ENCODE peak calls at places on chromosomes 7 and 10, in nine cellular contexts. V is AG10803, E is GM10248, J is fibroblast of lung, I is fibroblast of mammary gland, O is endothelial cell of umbilical vein, P is psoas muscle, S is lower leg skin, G is prostate gland. K is an unnamed sample.

GRCh38 chr7:98568891-98569290 is 48.2 kb upstream of the NPTX2 start:
- DNase-seq in V (no peak), E (no peak), J (no peak), I (no peak), O (no peak), P (no peak), S (no peak), G (no peak), K (no peak)

GRCh38 chr7:100372256-100372655 is 1.0 kb upstream of the PILRA start:
- DNase-seq in V (peak), E (no peak), J (peak), I (peak), O (no peak), P (peak), S (no peak), G (no peak), K (peak)

GRCh38 chr10:4947635-4948596 is 15.3 kb upstream of the AKR1C1 start:
- DNase-seq in V (peak), E (no peak), J (peak), I (peak), O (peak), P (no peak), S (peak), G (peak), K (no peak)

GRCh38 chr7:31315758-31316157 is 24.8 kb downstream of the NEUROD6 start:
- DNase-seq in V (no peak), E (no peak), J (no peak), I (no peak), O (no peak), P (no peak), S (no peak), G (no peak), K (no peak)

GRCh38 chr7:27112960-27113949 is 10.8 kb upstream of the HOXA2 start:
- DNase-seq in V (no peak), E (no peak), J (peak), I (peak), O (peak), P (peak), S (no peak), G (peak), K (no peak)

GRCh38 chr7:98418636-98419315 is 17.9 kb upstream of the BAIAP2L1 start:
- DNase-seq in V (peak), E (no peak), J (peak), I (peak), O (peak), P (no peak), S (no peak), G (no peak), K (peak)

GRCh38 chr7:31120800-31121513 is 68.8 kb downstream of the ADCYAP1R1 start:
- DNase-seq in V (no peak), E (no peak), J (no peak), I (no peak), O (no peak), P (no peak), S (no peak), G (peak), K (no peak)

GRCh38 chr7:99531354-99531765 is 20.6 kb downstream of the FAM200A start:
- DNase-seq in V (no peak), E (no peak), J (peak), I (peak), O (no peak), P (no peak), S (no peak), G (no peak), K (no peak)

GRCh38 chr7:157501576-157501975 is 164.8 kb downstream of the DNAJB6 start:
- DNase-seq in V (no peak), E (no peak), J (no peak), I (no peak), O (no peak), P (peak), S (no peak), G (no peak), K (no peak)

GRCh38 chr10:7608001-7608400 is 58.8 kb downstream of the ITIH5 start:
- DNase-seq in V (no peak), E (no peak), J (no peak), I (no peak), O (no peak), P (no peak), S (no peak), G (no peak), K (no peak)

GRCh38 chr7:27605689-27606269 is 56.9 kb downstream of the HIBADH start:
- DNase-seq in V (peak), E (no peak), J (peak), I (peak), O (peak), P (no peak), S (no peak), G (no peak), K (peak)

GRCh38 chr10:88070080-88070880 is 206.9 kb downstream of the PTEN start:
- DNase-seq in V (no peak), E (peak), J (no peak), I (peak), O (no peak), P (no peak), S (no peak), G (no peak), K (no peak)

GRCh38 chr10:103491729-103492364 is 1.7 kb upstream of the NEURL1 start:
- DNase-seq in V (peak), E (no peak), J (peak), I (peak), O (peak), P (peak), S (no peak), G (no peak), K (no peak)

GRCh38 chr7:135508853-135509588 is 881 bp downstream of the CNOT4 start:
- DNase-seq in V (no peak), E (peak), J (peak), I (peak), O (peak), P (no peak), S (no peak), G (peak), K (peak)

GRCh38 chr10:44949915-44950314 is 9.7 kb upstream of the RASSF4 start:
- DNase-seq in V (no peak), E (no peak), J (no peak), I (no peak), O (no peak), P (no peak), S (no peak), G (no peak), K (no peak)

GRCh38 chr10:97584798-97585438 is 729 bp downstream of the HOGA1 start:
- DNase-seq in V (no peak), E (no peak), J (no peak), I (no peak), O (no peak), P (peak), S (no peak), G (no peak), K (no peak)

GRCh38 chr7:28152594-28152993 is 28.0 kb downstream of the JAZF1 start:
- DNase-seq in V (no peak), E (no peak), J (no peak), I (no peak), O (no peak), P (no peak), S (no peak), G (no peak), K (no peak)

GRCh38 chr7:70556761-70557160 is 575.2 kb upstream of the GALNT17 start:
- DNase-seq in V (no peak), E (no peak), J (no peak), I (no peak), O (no peak), P (no peak), S (no peak), G (no peak), K (no peak)

GRCh38 chr7:70723339-70723738 is 408.6 kb upstream of the GALNT17 start:
- DNase-seq in V (no peak), E (no peak), J (no peak), I (no peak), O (no peak), P (no peak), S (no peak), G (no peak), K (no peak)

GRCh38 chr10:16893664-16894063 is 76.4 kb upstream of the RSU1 start:
- DNase-seq in V (no peak), E (no peak), J (no peak), I (no peak), O (no peak), P (no peak), S (no peak), G (no peak), K (no peak)

GRCh38 chr7:133484135-133484534 is 231.3 kb downstream of the EXOC4 start:
- DNase-seq in V (no peak), E (no peak), J (no peak), I (no peak), O (no peak), P (no peak), S (no peak), G (no peak), K (peak)

GRCh38 chr10:11796439-11796838 is 26.7 kb upstream of the PROSER2 start:
- DNase-seq in V (no peak), E (no peak), J (no peak), I (no peak), O (no peak), P (no peak), S (no peak), G (no peak), K (no peak)
- TF ChIP-seq CTCF in V (no peak), E (no peak), J (no peak), I (no peak), O (no peak), P (no peak), S (no peak), G (no peak), K (no peak)

DNA sequence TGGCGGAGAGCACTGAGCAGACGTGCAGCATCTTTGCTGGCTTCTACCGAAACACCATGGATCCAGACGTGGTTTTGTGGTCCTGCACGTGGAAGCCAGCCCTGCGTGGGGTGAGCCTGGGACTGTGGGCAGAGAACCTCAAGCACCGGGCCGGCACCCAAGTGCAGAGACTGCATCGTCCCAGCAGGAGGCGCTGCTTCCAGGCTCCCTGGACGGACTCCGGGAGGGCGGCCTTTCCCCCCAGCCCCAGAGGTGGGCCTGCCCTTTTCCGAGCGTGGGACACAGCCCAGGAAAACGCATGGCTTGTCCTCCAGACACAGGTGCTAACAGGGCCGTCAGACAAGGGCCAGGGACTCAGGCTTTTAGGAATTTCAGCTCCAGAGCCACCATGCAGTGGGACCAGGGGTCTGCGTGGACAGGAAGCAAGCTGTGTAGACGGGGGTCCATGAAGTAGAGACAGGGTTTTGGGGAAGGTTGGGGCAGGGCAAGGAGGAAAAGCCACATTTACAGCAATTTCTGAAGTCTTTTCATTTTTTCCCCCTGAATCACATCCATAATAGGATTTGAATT is 303.9 kb downstream of the WDR37 start:
- DNase-seq in V (no peak), E (no peak), J (no peak), I (no peak), O (no peak), P (no peak), S (no peak), G (no peak), K (no peak)
- TF ChIP-seq CTCF in V (no peak), E (peak), J (no peak), I (no peak), O (no peak), P (no peak), S (no peak), G (no peak), K (no peak)

GRCh38 chr7:36266683-36267082 is 113.6 kb downstream of the EEPD1 start:
- DNase-seq in V (no peak), E (no peak), J (no peak), I (no peak), O (no peak), P (no peak), S (no peak), G (no peak), K (no peak)

GRCh38 chr7:36266201-36266600 is 113.1 kb downstream of the EEPD1 start:
- DNase-seq in V (no peak), E (no peak), J (no peak), I (no peak), O (no peak), P (no peak), S (no peak), G (no peak), K (no peak)

GRCh38 chr7:36264123-36264916 is 111.3 kb downstream of the EEPD1 start:
- DNase-seq in V (peak), E (no peak), J (peak), I (peak), O (no peak), P (no peak), S (no peak), G (no peak), K (no peak)

GRCh38 chr7:36264917-36265292 is 111.9 kb downstream of the EEPD1 start:
- DNase-seq in V (no peak), E (no peak), J (no peak), I (no peak), O (no peak), P (no peak), S (no peak), G (no peak), K (no peak)

DNA sequence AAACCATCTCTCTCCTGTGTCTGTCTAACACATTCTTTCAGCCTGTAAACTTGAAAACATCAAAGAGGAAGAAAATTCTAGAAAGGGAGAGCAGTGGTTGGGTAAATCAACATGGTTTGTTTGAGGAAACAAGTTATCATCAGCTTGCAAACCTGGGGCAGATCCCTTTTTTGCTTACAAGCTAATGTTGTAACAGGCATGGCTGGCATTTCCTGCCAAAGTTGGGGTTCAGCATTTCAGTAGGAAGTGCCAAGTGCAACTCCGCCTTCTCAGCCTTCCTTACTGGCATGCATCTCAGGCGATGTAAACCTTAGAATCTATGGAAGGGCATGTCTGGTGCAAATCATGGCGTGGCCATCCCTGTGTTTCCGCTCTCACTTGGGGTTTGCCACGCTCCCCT is 112.7 kb downstream of the EEPD1 start:
- DNase-seq in V (peak), E (no peak), J (no peak), I (no peak), O (no peak), P (no peak), S (no peak), G (peak), K (no peak)
- TF ChIP-seq CTCF in V (no peak), E (no peak), J (no peak), I (no peak), O (no peak), P (no peak), S (no peak), G (no peak), K (no peak)

DNA sequence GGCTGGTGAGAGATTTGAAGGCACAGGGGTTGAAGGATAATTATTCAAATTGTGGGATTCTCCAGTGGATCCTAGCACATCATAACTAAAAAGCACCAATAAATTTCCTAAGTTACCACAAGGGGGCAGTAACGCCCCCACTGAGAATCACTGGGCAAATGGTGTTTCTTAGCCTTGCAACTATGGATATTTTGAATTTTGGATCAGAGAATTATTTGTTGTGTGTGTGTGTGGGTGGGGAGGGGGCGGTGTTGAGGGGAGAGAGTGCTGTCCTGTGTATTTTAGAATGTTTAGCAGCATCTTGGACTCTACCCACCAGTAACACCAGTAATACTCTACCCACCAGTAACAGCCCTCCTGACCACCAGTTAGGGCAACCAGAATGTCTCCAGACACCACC is 63.3 kb upstream of the PRKG1 start:
- DNase-seq in V (peak), E (peak), J (peak), I (peak), O (peak), P (no peak), S (no peak), G (no peak), K (peak)
- TF ChIP-seq CTCF in V (peak), E (peak), J (peak), I (peak), O (peak), P (peak), S (no peak), G (peak), K (peak)

GRCh38 chr7:120460928-120461327 is 188.0 kb downstream of the KCND2 start:
- DNase-seq in V (no peak), E (no peak), J (no peak), I (no peak), O (no peak), P (no peak), S (no peak), G (no peak), K (no peak)

DNA sequence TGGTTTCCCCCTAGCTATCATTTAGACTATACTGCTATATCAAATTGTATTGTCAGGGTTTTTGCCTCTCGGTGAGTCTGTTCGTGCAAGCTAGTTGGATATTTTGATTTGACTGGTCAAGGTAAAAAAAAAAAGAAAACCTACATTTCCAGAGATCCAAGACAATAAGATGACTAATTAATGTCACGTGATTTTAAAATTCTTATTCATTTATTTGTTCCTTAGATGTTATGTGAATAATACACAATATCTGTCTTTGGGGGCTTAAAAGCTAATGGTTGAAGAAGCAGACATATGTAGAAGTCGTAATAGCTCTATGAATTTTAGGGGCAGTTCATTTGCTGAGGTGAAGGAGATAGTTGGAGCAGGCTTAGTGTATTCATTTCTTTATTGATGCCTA is 191.1 kb downstream of the KCND2 start:
- DNase-seq in V (no peak), E (no peak), J (no peak), I (no peak), O (no peak), P (no peak), S (no peak), G (no peak), K (no peak)
- TF ChIP-seq CTCF in V (no peak), E (no peak), J (no peak), I (no peak), O (no peak), P (no peak), S (no peak), G (no peak), K (no peak)

GRCh38 chr10:124153601-124153930 is 60.2 kb upstream of the CHST15 start:
- DNase-seq in V (no peak), E (no peak), J (no peak), I (no peak), O (no peak), P (no peak), S (no peak), G (no peak), K (no peak)

GRCh38 chr10:124158592-124158991 is 65.2 kb upstream of the CHST15 start:
- DNase-seq in V (no peak), E (no peak), J (no peak), I (no peak), O (no peak), P (no peak), S (no peak), G (no peak), K (no peak)

GRCh38 chr10:124155781-124156401 is 62.5 kb upstream of the CHST15 start:
- DNase-seq in V (no peak), E (no peak), J (peak), I (peak), O (peak), P (peak), S (no peak), G (no peak), K (no peak)

GRCh38 chr10:124157286-124157685 is 63.9 kb upstream of the CHST15 start:
- DNase-seq in V (peak), E (no peak), J (no peak), I (no peak), O (no peak), P (peak), S (no peak), G (no peak), K (no peak)

DNA sequence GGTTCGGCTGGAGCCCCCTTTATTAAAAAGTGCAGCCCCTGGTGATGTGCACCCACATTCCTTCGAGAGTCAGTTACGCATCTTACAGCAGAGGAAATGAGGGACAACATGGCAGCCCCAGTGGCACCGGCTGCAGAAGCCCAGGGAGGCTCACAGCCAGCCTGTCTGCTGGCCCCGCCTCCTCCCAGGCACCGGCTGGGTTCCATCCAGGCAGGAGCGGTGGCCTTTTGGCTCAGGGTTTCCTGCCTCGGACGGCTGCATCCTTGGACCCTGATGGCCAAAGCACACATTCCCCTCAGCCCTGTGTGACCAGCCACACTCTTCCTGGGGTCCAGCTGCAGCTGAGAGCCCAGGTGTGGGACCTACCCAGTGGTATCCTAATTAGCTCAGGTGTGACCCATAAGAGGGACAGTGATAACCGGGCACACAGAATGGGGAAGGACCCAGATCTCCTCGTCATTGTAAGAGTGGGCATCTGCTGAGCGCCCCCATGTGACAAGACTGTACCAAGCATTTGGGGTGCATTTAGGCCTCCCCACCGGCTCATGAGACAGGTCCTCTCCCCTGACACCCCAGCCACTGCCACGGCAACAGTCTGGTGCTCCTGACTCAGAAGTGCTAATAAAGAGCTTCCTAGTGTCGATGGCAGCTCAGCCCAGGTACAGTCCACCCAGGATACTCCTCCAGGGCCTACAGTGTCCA is 63.3 kb upstream of the CHST15 start:
- DNase-seq in V (no peak), E (no peak), J (no peak), I (no peak), O (peak), P (peak), S (no peak), G (no peak), K (peak)
- TF ChIP-seq CTCF in V (no peak), E (no peak), J (no peak), I (no peak), O (no peak), P (no peak), S (no peak), G (no peak), K (no peak)

GRCh38 chr7:90459888-90460287 is 9.6 kb upstream of the PTTG1IP2 start:
- DNase-seq in V (no peak), E (no peak), J (no peak), I (no peak), O (no peak), P (no peak), S (no peak), G (no peak), K (no peak)
- TF ChIP-seq CTCF in V (peak), E (no peak), J (no peak), I (peak), O (no peak), P (no peak), S (no peak), G (no peak), K (no peak)